ENCODE peak calls at places on chromosomes 11 and 22, in six cellular contexts. A is activated naive CD8-positive, alpha-beta T cell treated with anti-CD3 and anti-CD28 coated beads, Interleukin-2, amount 10 ng/mL, durations not matched to agents 7 days and 5 days; D is naive thymus-derived CD4-positive, alpha-beta T cell; T is psoas muscle; U is activated T-cell treated with anti-CD3 and anti-CD28 coated beads, Interleukin-2, amount 50 U/mL, for 4 hours; H is PC-3. X is an unnamed sample.

GRCh38 chr11:128482512-128483191 is 104.7 kb downstream of the ETS1 start:
- ATAC-seq in A (peak), U (peak), T (peak), H (no peak), D (peak), X (peak)

GRCh38 chr11:134437821-134438220 is 25.8 kb upstream of the B3GAT1 start:
- ATAC-seq in T (no peak), U (no peak), A (no peak), H (no peak), D (no peak), X (no peak)

GRCh38 chr11:68051191-68052136 is 12.6 kb downstream of the TCIRG1 start:
- ATAC-seq in T (no peak), A (no peak), D (no peak), U (no peak), H (peak), X (no peak)

GRCh38 chr11:68749061-68749491 is 2.2 kb downstream of the TESMIN start:
- ATAC-seq in A (no peak), D (no peak), H (no peak), U (no peak), T (no peak), X (no peak)

GRCh38 chr11:975824-976223 is 50.2 kb downstream of the AP2A2 start:
- ATAC-seq in A (no peak), H (peak), U (no peak), D (no peak), T (no peak), X (no peak)

GRCh38 chr11:64164392-64165312 is 1.3 kb downstream of the MACROD1 start:
- ATAC-seq in H (peak), U (no peak), A (no peak), T (peak), D (no peak), X (no peak)

GRCh38 chr11:111723595-111723994 is 42.6 kb downstream of the PPP2R1B start:
- ATAC-seq in D (no peak), A (no peak), U (no peak), H (no peak), T (no peak), X (no peak)

GRCh38 chr22:37569921-37570660 is 9.8 kb downstream of the LGALS2 start:
- ATAC-seq in A (no peak), T (no peak), D (no peak), H (peak), U (no peak), X (peak)

GRCh38 chr11:28701760-28702449 is 593.7 kb downstream of the METTL15 start:
- ATAC-seq in A (no peak), H (peak), D (no peak), T (no peak), U (no peak), X (no peak)

GRCh38 chr22:43039800-43040199 is 24.9 kb upstream of the PACSIN2 start:
- ATAC-seq in A (no peak), H (no peak), D (no peak), T (no peak), U (no peak), X (no peak)

GRCh38 chr11:35045219-35045819 is 93.7 kb upstream of the CD44 start:
- ATAC-seq in A (peak), U (peak), H (no peak), D (peak), T (no peak), X (peak)

GRCh38 chr11:132220464-132220863 is 850.0 kb downstream of the NTM start:
- ATAC-seq in H (no peak), A (no peak), T (no peak), U (no peak), D (no peak), X (no peak)

GRCh38 chr22:25318081-25318823 is 98.8 kb downstream of the CRYBB2 start:
- ATAC-seq in T (no peak), A (no peak), D (peak), H (no peak), U (no peak), X (no peak)

GRCh38 chr11:119341222-119342022 is 739 bp upstream of the C1QTNF5 start:
- ATAC-seq in T (no peak), U (no peak), D (no peak), A (no peak), H (no peak), X (no peak)

GRCh38 chr11:67247946-67248550 is 18.2 kb upstream of the GRK2 start:
- ATAC-seq in T (peak), H (no peak), U (no peak), D (no peak), A (no peak), X (peak)

GRCh38 chr22:41429232-41429945 is 17.2 kb downstream of the TOB2 start:
- ATAC-seq in D (no peak), A (no peak), H (no peak), U (peak), T (peak), X (peak)

GRCh38 chr11:74453373-74453975 is 13.9 kb downstream of the KCNE3 start:
- ATAC-seq in H (peak), A (peak), T (peak), U (peak), D (peak), X (peak)

GRCh38 chr22:35308480-35308945 is 8.8 kb downstream of the TOM1 start:
- ATAC-seq in A (peak), H (no peak), D (peak), U (no peak), T (no peak), X (no peak)

GRCh38 chr22:46653596-46653995 is 33.4 kb downstream of the GRAMD4 start:
- ATAC-seq in U (peak), D (peak), T (no peak), H (no peak), A (peak), X (peak)

X was measured in esophagus mucosa.